ENCODE peak calls at places on chromosome 3, in five cellular contexts. A is HEK293T; Q is mesendoderm; W is COR-L47; V is activated CD4-positive, alpha-beta T cell treated with anti-CD3 and anti-CD28 coated beads, Interleukin-2, amount 10 ng/mL, durations not matched to agents 7 days and 5 days. C is an unnamed sample.

GRCh38 chr3:193347507-193348501 is 30.7 kb downstream of the ATP13A5 start:
- DNase-seq in Q (peak), W (peak), V (no peak), A (no peak), C (no peak)

GRCh38 chr3:43785551-43785950 is 94.8 kb downstream of the ABHD5 start:
- DNase-seq in W (no peak), A (no peak), V (no peak), Q (no peak), C (no peak)

GRCh38 chr3:187742351-187743171 is 2.7 kb downstream of the BCL6 start:
- DNase-seq in Q (no peak), A (no peak), V (peak), W (no peak), C (no peak)

GRCh38 chr3:52402706-52403270 is 42.1 kb downstream of the SEMA3G start:
- DNase-seq in Q (no peak), A (no peak), V (no peak), W (no peak), C (no peak)

GRCh38 chr3:30544811-30545210 is 61.6 kb upstream of the TGFBR2 start:
- DNase-seq in V (no peak), A (no peak), W (no peak), Q (no peak), C (no peak)

GRCh38 chr3:162213196-162213595 is 716.6 kb downstream of the OTOL1 start:
- DNase-seq in V (no peak), A (no peak), W (no peak), Q (no peak), C (no peak)

GRCh38 chr3:128313181-128313725 is 153.4 kb downstream of the DNAJB8 start:
- DNase-seq in Q (no peak), V (peak), W (no peak), A (no peak), C (no peak)

GRCh38 chr3:160280836-160281235 is 55.6 kb downstream of the C3orf80 start:
- DNase-seq in A (no peak), W (no peak), V (no peak), Q (peak), C (no peak)

GRCh38 chr3:177385186-177385585 is 187.9 kb upstream of the TBL1XR1 start:
- DNase-seq in A (no peak), V (no peak), W (no peak), Q (no peak), C (no peak)

GRCh38 chr3:123880998-123881561 is 3.1 kb downstream of the MYLK start:
- DNase-seq in W (peak), Q (peak), A (no peak), V (no peak), C (no peak)

GRCh38 chr3:119827209-119827608 is 45.3 kb downstream of the NR1I2 start:
- DNase-seq in V (no peak), Q (no peak), A (no peak), W (no peak), C (no peak)

GRCh38 chr3:49378249-49378899 is 20.2 kb upstream of the GPX1 start:
- DNase-seq in Q (peak), A (no peak), V (no peak), W (no peak), C (no peak)

GRCh38 chr3:42526616-42527367 is 24.3 kb downstream of the VIPR1 start:
- DNase-seq in V (peak), W (no peak), A (no peak), Q (no peak), C (no peak)

GRCh38 chr3:119600732-119601131 is 3.0 kb downstream of the PLA1A start:
- DNase-seq in W (no peak), V (no peak), Q (peak), A (peak), C (no peak)

GRCh38 chr3:46693038-46693896 is at the start of gene ALS2CL:
- DNase-seq in Q (peak), V (peak), A (peak), W (no peak), C (no peak)

GRCh38 chr3:138511990-138512389 is 77.6 kb downstream of the ESYT3 start:
- DNase-seq in V (no peak), Q (no peak), A (no peak), W (no peak), C (no peak)

GRCh38 chr3:185677146-185677829 is 91.2 kb downstream of the SENP2 start:
- DNase-seq in Q (peak), W (no peak), A (peak), V (peak), C (no peak)

GRCh38 chr3:194364652-194365434 is 4.7 kb downstream of the LRRC15 start:
- DNase-seq in W (peak), A (no peak), V (no peak), Q (peak), C (no peak)

GRCh38 chr3:143685483-143685882 is 162.8 kb downstream of the SLC9A9 start:
- DNase-seq in Q (no peak), W (no peak), A (no peak), V (no peak), C (no peak)

GRCh38 chr3:179801831-179802230 is 149.0 kb downstream of the USP13 start:
- DNase-seq in V (no peak), Q (no peak), A (no peak), W (no peak), C (no peak)

GRCh38 chr3:160163259-160163878 is 61.9 kb upstream of the C3orf80 start:
- DNase-seq in A (peak), Q (no peak), V (no peak), W (peak), C (no peak)

GRCh38 chr3:23356169-23356568 is 153.0 kb downstream of the UBE2E2 start:
- DNase-seq in W (no peak), A (no peak), Q (no peak), V (no peak), C (no peak)

GRCh38 chr3:195806916-195807231 is 4.9 kb downstream of the MUC4 start:
- DNase-seq in A (no peak), W (no peak), Q (no peak), V (no peak), C (no peak)

GRCh38 chr3:109187390-109187789 is 50.9 kb downstream of the C3orf85 start:
- DNase-seq in Q (no peak), A (no peak), V (no peak), W (no peak), C (no peak)

GRCh38 chr3:27632431-27633223 is 89.5 kb downstream of the EOMES start:
- DNase-seq in A (peak), W (peak), V (peak), Q (peak), C (peak)

GRCh38 chr3:107679911-107680310 is 157.1 kb downstream of the BBX start:
- DNase-seq in V (no peak), W (no peak), A (no peak), Q (no peak), C (no peak)

GRCh38 chr3:88000853-88001252 is 58.0 kb downstream of the CGGBP1 start:
- DNase-seq in V (peak), W (no peak), Q (peak), A (no peak), C (no peak)

GRCh38 chr3:29280675-29281264 is at the start of gene RBMS3:
- DNase-seq in W (no peak), A (peak), Q (peak), V (peak), C (no peak)

GRCh38 chr3:161890147-161890625 is 393.6 kb downstream of the OTOL1 start:
- DNase-seq in V (no peak), W (no peak), A (no peak), Q (no peak), C (no peak)

GRCh38 chr3:61589856-61590255 is 28.5 kb downstream of the PTPRG start:
- DNase-seq in A (no peak), V (no peak), Q (no peak), W (no peak), C (no peak)

GRCh38 chr3:42662813-42663535 is 9.5 kb downstream of the ZBTB47 start:
- DNase-seq in W (no peak), A (no peak), Q (no peak), V (no peak), C (no peak)

GRCh38 chr3:38816026-38816425 is at the start of gene SCN10A:
- DNase-seq in W (no peak), Q (no peak), V (no peak), A (no peak), C (no peak)

GRCh38 chr3:40631341-40631995 is 106.7 kb downstream of the ZNF621 start:
- DNase-seq in V (no peak), Q (no peak), A (no peak), W (no peak), C (no peak)

GRCh38 chr3:18837137-18837536 is 311.2 kb upstream of the KCNH8 start:
- DNase-seq in W (no peak), A (no peak), Q (peak), V (no peak), C (no peak)

GRCh38 chr3:127264292-127264691 is 23.6 kb downstream of the PRR20G start:
- DNase-seq in V (no peak), W (no peak), Q (no peak), A (no peak), C (no peak)

GRCh38 chr3:37255990-37256308 is 81.6 kb upstream of the LRRFIP2 start:
- DNase-seq in Q (no peak), A (no peak), W (no peak), V (no peak), C (no peak)

GRCh38 chr3:177904661-177905060 is 631.6 kb upstream of the KCNMB2 start:
- DNase-seq in V (no peak), A (no peak), W (no peak), Q (peak), C (no peak)

GRCh38 chr3:140251678-140252077 is 316.7 kb downstream of the CLSTN2 start:
- DNase-seq in Q (peak), W (no peak), A (no peak), V (no peak), C (no peak)

C was measured in esophagus squamous epithelium.